ENCODE peak calls at places on chromosomes 7 and 10, in nine cellular contexts. F is OCI-LY7; J is lower lobe of right lung; D is B cell; H is H9; A is HCT116; K is hepatocyte; V is effector CD4-positive, alpha-beta T cell; C is glomerular endothelial cell. Q is an unnamed sample.

GRCh38 chr7:7702826-7703225 is 15.6 kb downstream of the RPA3 start:
- DNase-seq in F (no peak), J (no peak), D (no peak), H (no peak), A (no peak), K (no peak), V (no peak), C (no peak), Q (no peak)

GRCh38 chr10:74823791-74824183 is 2.6 kb upstream of the KAT6B start:
- DNase-seq in F (no peak), J (no peak), D (no peak), H (no peak), A (no peak), K (no peak), V (no peak), C (no peak), Q (no peak)

GRCh38 chr7:95509199-95509598 is 23.5 kb downstream of the ASB4 start:
- DNase-seq in F (peak; percentile 1), J (no peak), D (no peak), H (peak; percentile 50), A (no peak), K (peak; percentile 69), V (no peak), C (peak; percentile 37), Q (no peak)

GRCh38 chr7:152523916-152524315 is 88.1 kb upstream of the KMT2C start:
- DNase-seq in F (no peak), J (no peak), D (no peak), H (no peak), A (no peak), K (no peak), V (no peak), C (no peak), Q (no peak)

GRCh38 chr10:73899401-73899780 is 11.5 kb upstream of the PLAU start:
- DNase-seq in F (no peak), J (no peak), D (no peak), H (no peak), A (peak; percentile 75), K (peak; percentile 62), V (no peak), C (no peak), Q (no peak)

GRCh38 chr10:49131507-49132385 is 2.1 kb downstream of the FAM170B start:
- DNase-seq in F (no peak), J (no peak), D (no peak), H (no peak), A (no peak), K (no peak), V (no peak), C (no peak), Q (no peak)

GRCh38 chr10:104648421-104648820 is 7.3 kb downstream of the SORCS3 start:
- DNase-seq in F (no peak), J (no peak), D (no peak), H (no peak), A (no peak), K (no peak), V (no peak), C (no peak), Q (no peak)

GRCh38 chr7:42285383-42285824 is 48.4 kb upstream of the GLI3 start:
- DNase-seq in F (no peak), J (no peak), D (no peak), H (no peak), A (no peak), K (no peak), V (no peak), C (no peak), Q (no peak)

GRCh38 chr7:150668472-150668911 is 17.0 kb upstream of the GIMAP2 start:
- DNase-seq in F (no peak), J (no peak), D (peak; percentile 5), H (no peak), A (no peak), K (no peak), V (peak; percentile 37), C (no peak), Q (no peak)

GRCh38 chr7:43659549-43659896 is 69.8 kb downstream of the COA1 start:
- DNase-seq in F (no peak), J (no peak), D (no peak), H (no peak), A (no peak), K (no peak), V (no peak), C (no peak), Q (no peak)

GRCh38 chr7:128908750-128909385 is 1.6 kb downstream of the KCP start:
- DNase-seq in F (no peak), J (no peak), D (peak; percentile 1), H (peak; percentile 32), A (no peak), K (no peak), V (no peak), C (no peak), Q (no peak)

GRCh38 chr7:138663741-138664710 is 37.1 kb downstream of the SVOPL start:
- DNase-seq in F (no peak), J (no peak), D (no peak), H (peak; percentile 51), A (no peak), K (peak; percentile 49), V (no peak), C (no peak), Q (no peak)

GRCh38 chr10:116038259-116038658 is 234.7 kb downstream of the GFRA1 start:
- DNase-seq in F (no peak), J (no peak), D (no peak), H (no peak), A (no peak), K (no peak), V (no peak), C (no peak), Q (no peak)